ENCODE peak calls at places on chromosomes 7 and 10, in eight cellular contexts. R is esophagus muscularis mucosa, M is breast epithelium, V is endothelial cell of umbilical vein, H is transverse colon, K is HCT116, E is stomach, Z is suprapubic skin. C is an unnamed sample.

GRCh38 chr10:34960983-34961382 is 129.2 kb downstream of the CUL2 start:
- DNase-seq in R (no peak), M (no peak), H (no peak), K (no peak), V (no peak), Z (no peak), E (no peak), C (peak)

GRCh38 chr10:1464866-1465265 is 272.5 kb downstream of the ADARB2 start:
- DNase-seq in E (no peak), H (no peak), M (no peak), Z (no peak), R (no peak), K (no peak), V (no peak), C (no peak)

GRCh38 chr7:14833707-14834106 is 68.8 kb downstream of the DGKB start:
- DNase-seq in K (no peak), E (no peak), V (no peak), R (no peak), H (no peak), Z (no peak), M (no peak), C (no peak)

GRCh38 chr7:38428040-38428439 is 154.6 kb upstream of the TARP start:
- DNase-seq in Z (no peak), K (no peak), R (no peak), M (no peak), H (no peak), E (no peak), V (no peak), C (no peak)

GRCh38 chr10:103473261-103473671 is 5.8 kb downstream of the CALHM3 start:
- DNase-seq in Z (no peak), M (no peak), V (no peak), E (no peak), K (no peak), H (no peak), R (no peak), C (peak)

GRCh38 chr7:133633055-133633454 is 380.2 kb downstream of the EXOC4 start:
- DNase-seq in E (no peak), M (no peak), Z (no peak), K (no peak), R (no peak), H (no peak), V (peak), C (no peak)

GRCh38 chr7:159115601-159116501 is 28.8 kb downstream of the VIPR2 start:
- DNase-seq in M (no peak), K (no peak), R (no peak), E (no peak), Z (no peak), V (no peak), H (no peak), C (peak)

GRCh38 chr7:123966936-123967335 is 41.9 kb downstream of the SPAM1 start:
- DNase-seq in V (peak), E (no peak), R (no peak), M (no peak), Z (no peak), H (no peak), K (no peak), C (no peak)

GRCh38 chr10:103739039-103739764 is 116.2 kb downstream of the SH3PXD2A start:
- DNase-seq in K (no peak), H (peak), E (no peak), Z (no peak), R (no peak), M (no peak), V (no peak), C (no peak)

GRCh38 chr10:102401735-102402511 is 6.4 kb downstream of the NFKB2 start:
- DNase-seq in Z (peak), H (no peak), R (no peak), V (no peak), M (no peak), K (no peak), E (no peak), C (no peak)

GRCh38 chr7:32164341-32164996 is 94.3 kb upstream of the PDE1C start:
- DNase-seq in K (peak), M (no peak), Z (no peak), R (no peak), H (peak), V (peak), E (no peak), C (no peak)

GRCh38 chr7:51078653-51079052 is 238.0 kb downstream of the COBL start:
- DNase-seq in H (no peak), Z (no peak), E (no peak), K (no peak), R (peak), M (no peak), V (no peak), C (no peak)

GRCh38 chr7:33698692-33699128 is 206.6 kb upstream of the BMPER start:
- DNase-seq in R (no peak), K (no peak), V (no peak), M (no peak), E (no peak), H (peak), Z (no peak), C (no peak)

GRCh38 chr7:23895666-23896096 is 185.7 kb downstream of the STK31 start:
- DNase-seq in Z (no peak), K (no peak), E (no peak), M (no peak), R (no peak), V (no peak), H (no peak), C (no peak)

GRCh38 chr10:119306514-119306951 is 99.2 kb downstream of the GRK5 start:
- DNase-seq in M (no peak), E (peak), V (peak), R (no peak), H (peak), Z (no peak), K (no peak), C (peak)

GRCh38 chr10:35640951-35641429 is 1.1 kb downstream of the FZD8 start:
- DNase-seq in H (peak), V (peak), K (peak), Z (peak), R (no peak), E (peak), M (peak), C (peak)

GRCh38 chr7:7183833-7184463 is 1.6 kb downstream of the C1GALT1 start:
- DNase-seq in K (no peak), V (peak), E (no peak), M (no peak), H (no peak), Z (no peak), R (no peak), C (no peak)

GRCh38 chr7:15801565-15801964 is 115.1 kb upstream of the MEOX2 start:
- DNase-seq in M (no peak), K (no peak), R (no peak), H (no peak), E (no peak), V (peak), Z (no peak), C (no peak)

GRCh38 chr10:34299105-34299611 is 515.9 kb downstream of the PARD3 start:
- DNase-seq in Z (no peak), H (no peak), R (no peak), M (no peak), E (no peak), K (no peak), V (peak), C (no peak)

GRCh38 chr7:6271694-6272371 is 591 bp downstream of the CYTH3 start:
- DNase-seq in M (no peak), R (no peak), V (peak), H (peak), Z (peak), K (no peak), E (peak), C (no peak)

GRCh38 chr10:4671451-4672145 is 154.4 kb upstream of the AKR1E2 start:
- DNase-seq in Z (no peak), E (no peak), H (no peak), V (no peak), M (no peak), K (peak), R (no peak), C (no peak)

GRCh38 chr10:80270887-80271286 is 18.6 kb downstream of the MAT1A start:
- DNase-seq in H (no peak), Z (no peak), E (no peak), V (no peak), K (no peak), R (no peak), M (no peak), C (no peak)

GRCh38 chr7:124196519-124196918 is 163.7 kb upstream of the TMEM229A start:
- DNase-seq in Z (no peak), K (no peak), M (no peak), H (no peak), E (no peak), R (no peak), V (no peak), C (no peak)

GRCh38 chr10:18616337-18616736 is 35.0 kb downstream of the NSUN6 start:
- DNase-seq in H (no peak), E (no peak), M (no peak), R (no peak), V (peak), Z (no peak), K (no peak), C (no peak)

GRCh38 chr7:1599571-1600395 is 30.0 kb upstream of the PSMG3 start:
- DNase-seq in H (no peak), R (no peak), E (no peak), K (no peak), V (no peak), M (no peak), Z (no peak), C (no peak)
- TF ChIP-seq POLR2AphosphoS5 in H (no peak), R (no peak), E (no peak), K (no peak), V (no peak), M (no peak), Z (no peak), C (no peak)

GRCh38 chr7:120729300-120729699 is 128.6 kb downstream of the TSPAN12 start:
- DNase-seq in H (peak), V (no peak), K (no peak), M (no peak), R (no peak), E (no peak), Z (no peak), C (no peak)

GRCh38 chr7:120732256-120732655 is 125.7 kb downstream of the TSPAN12 start:
- DNase-seq in Z (no peak), V (no peak), E (no peak), M (no peak), H (no peak), K (no peak), R (no peak), C (no peak)

GRCh38 chr7:120733835-120734234 is 124.1 kb downstream of the TSPAN12 start:
- DNase-seq in V (no peak), H (no peak), Z (no peak), K (no peak), E (no peak), M (no peak), R (no peak), C (no peak)

GRCh38 chr7:120733143-120733542 is 124.8 kb downstream of the TSPAN12 start:
- DNase-seq in H (no peak), M (no peak), V (peak), E (no peak), Z (no peak), K (peak), R (no peak), C (no peak)

DNA sequence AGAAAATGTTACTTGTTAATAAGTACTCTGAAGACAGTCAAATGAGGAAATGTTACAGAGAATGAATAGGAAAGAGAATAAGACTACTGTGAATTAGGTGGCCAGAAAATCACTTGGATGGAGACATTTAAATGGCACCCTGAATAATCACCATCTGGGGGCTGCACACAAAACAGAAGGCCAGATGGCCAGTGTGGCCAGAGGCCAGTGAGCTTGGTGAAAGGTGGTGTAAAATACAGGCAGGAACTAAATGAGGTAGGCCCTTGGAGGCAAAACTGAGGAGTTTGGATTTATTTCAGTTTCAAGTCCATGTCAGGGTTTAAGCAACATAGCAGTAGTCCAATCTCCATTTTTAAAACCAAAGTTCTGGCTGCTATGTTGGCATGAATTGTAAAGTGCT is 126.7 kb downstream of the TSPAN12 start:
- DNase-seq in H (no peak), Z (no peak), V (no peak), M (no peak), K (no peak), E (no peak), R (no peak), C (no peak)
- H3K4me3 ChIP-seq in H (no peak), Z (no peak), V (no peak), M (no peak), K (no peak), E (no peak), R (no peak), C (no peak)

GRCh38 chr7:105012503-105013282 is 1.3 kb upstream of the KMT2E start:
- DNase-seq in V (peak), H (peak), Z (peak), K (peak), E (peak), R (peak), M (peak), C (peak)
- TF ChIP-seq POLR2A in V (peak), H (no peak), Z (peak), K (no peak), E (peak), R (peak), M (peak), C (peak)

GRCh38 chr10:30985552-30985951 is 46.1 kb downstream of the ZNF438 start:
- DNase-seq in M (no peak), H (no peak), Z (no peak), V (peak), E (no peak), R (no peak), K (peak), C (no peak)
- TF ChIP-seq POLR2AphosphoS5 in M (no peak), H (no peak), Z (no peak), V (no peak), E (no peak), R (no peak), K (no peak), C (no peak)

GRCh38 chr7:128265906-128266300 is 24.8 kb downstream of the LEP start:
- DNase-seq in V (no peak), H (no peak), M (no peak), K (no peak), Z (no peak), E (no peak), R (no peak), C (no peak)

GRCh38 chr7:128268233-128268632 is 27.2 kb downstream of the LEP start:
- DNase-seq in E (no peak), V (no peak), M (peak), K (no peak), H (no peak), R (no peak), Z (no peak), C (no peak)

GRCh38 chr7:128265156-128265905 is 24.3 kb downstream of the LEP start:
- DNase-seq in E (no peak), Z (peak), V (no peak), R (no peak), K (no peak), M (no peak), H (no peak), C (no peak)

GRCh38 chr7:128266891-128267839 is 26.1 kb downstream of the LEP start:
- DNase-seq in R (no peak), V (no peak), Z (no peak), K (no peak), M (peak), H (peak), E (peak), C (no peak)

GRCh38 chr7:128266529-128266890 is 25.4 kb downstream of the LEP start:
- DNase-seq in K (no peak), R (no peak), E (no peak), H (no peak), M (no peak), V (no peak), Z (no peak), C (no peak)
- H3K4me3 ChIP-seq in K (no peak), R (peak), E (no peak), H (no peak), M (peak), V (no peak), Z (peak), C (no peak)

C was measured in upper lobe of left lung.